ENCODE peak calls at places on chromosomes 7 and 10, in six cellular contexts. E is left lobe of liver, D is GM12865, F is COR-L47, V is AG04449, N is dorsolateral prefrontal cortex. C is an unnamed sample.

GRCh38 chr7:47478926-47479791 is 102.8 kb downstream of the TNS3 start:
- DNase-seq in E (no peak), D (no peak), F (no peak), V (no peak), N (no peak), C (no peak)

GRCh38 chr10:20608503-20608902 is 288.6 kb downstream of the NEBL start:
- DNase-seq in E (no peak), D (no peak), F (no peak), V (no peak), N (no peak), C (no peak)

GRCh38 chr10:99917963-99918825 is 91.6 kb downstream of the DNMBP start:
- DNase-seq in E (peak; percentile 52), D (peak; percentile 23), F (no peak), V (no peak), N (no peak), C (no peak)

GRCh38 chr7:130210181-130210935 is 2.7 kb downstream of the SSMEM1 start:
- DNase-seq in E (no peak), D (no peak), F (no peak), V (no peak), N (no peak), C (no peak)

GRCh38 chr7:24732646-24733413 is 24.4 kb downstream of the GSDME start:
- DNase-seq in E (no peak), D (peak; percentile 56), F (no peak), V (no peak), N (no peak), C (no peak)

GRCh38 chr10:111648046-111648445 is 535.5 kb downstream of the GPAM start:
- DNase-seq in E (no peak), D (no peak), F (no peak), V (peak; percentile 1), N (no peak), C (no peak)

GRCh38 chr10:96368971-96369370 is 10.2 kb upstream of the OPALIN start:
- DNase-seq in E (peak; percentile 29), D (no peak), F (no peak), V (no peak), N (no peak), C (no peak)

GRCh38 chr10:119489572-119490326 is 52.8 kb downstream of the RGS10 start:
- DNase-seq in E (no peak), D (peak; percentile 72), F (peak; percentile 12), V (no peak), N (no peak), C (peak; percentile 78)

GRCh38 chr10:57716884-57717283 is 550.8 kb downstream of the IPMK start:
- DNase-seq in E (no peak), D (no peak), F (no peak), V (no peak), N (no peak), C (no peak)

GRCh38 chr7:113086431-113086888 is at the start of gene GPR85:
- DNase-seq in E (no peak), D (peak; percentile 30), F (peak; percentile 51), V (no peak), N (peak; percentile 38), C (peak; percentile 79)

GRCh38 chr7:47950714-47951113 is 2.4 kb upstream of the PKD1L1 start:
- DNase-seq in E (no peak), D (no peak), F (peak; percentile 21), V (no peak), N (no peak), C (peak; percentile 68)

GRCh38 chr10:97601268-97602215 is 12.0 kb downstream of the C10orf62 start:
- DNase-seq in E (no peak), D (no peak), F (no peak), V (no peak), N (no peak), C (no peak)

GRCh38 chr7:77799078-77799964 is 748 bp downstream of the PHTF2 start:
- DNase-seq in E (no peak), D (peak; percentile 39), F (peak; percentile 12), V (no peak), N (no peak), C (peak; percentile 75)

GRCh38 chr7:22563621-22564241 is 63.7 kb upstream of the STEAP1B start:
- DNase-seq in E (no peak), D (peak; percentile 76), F (no peak), V (no peak), N (no peak), C (peak; percentile 25)

GRCh38 chr7:81714306-81714705 is 55.5 kb downstream of the HGF start:
- DNase-seq in E (no peak), D (no peak), F (no peak), V (no peak), N (no peak), C (no peak)

GRCh38 chr10:132187421-132188138 is 832 bp downstream of the DPYSL4 start:
- DNase-seq in E (no peak), D (no peak), F (no peak), V (no peak), N (no peak), C (no peak)

GRCh38 chr7:158885624-158886023 is 29.3 kb downstream of the DYNC2I1 start:
- DNase-seq in E (no peak), D (no peak), F (peak; percentile 20), V (no peak), N (no peak), C (no peak)

GRCh38 chr10:32985341-32985764 is 27.3 kb upstream of the ITGB1 start:
- DNase-seq in E (no peak), D (no peak), F (no peak), V (no peak), N (no peak), C (no peak)

GRCh38 chr10:132495231-132495630 is 42.4 kb upstream of the INPP5A start:
- DNase-seq in E (no peak), D (no peak), F (no peak), V (no peak), N (no peak), C (no peak)

GRCh38 chr7:130921391-130922180 is 187.6 kb upstream of the KLF14 start:
- DNase-seq in E (no peak), D (no peak), F (no peak), V (no peak), N (peak; percentile 46), C (no peak)

GRCh38 chr10:26445411-26446031 is 7.4 kb downstream of the APBB1IP start:
- DNase-seq in E (no peak), D (no peak), F (no peak), V (no peak), N (no peak), C (no peak)

GRCh38 chr10:64093304-64093703 is 572.1 kb downstream of the REEP3 start:
- DNase-seq in E (no peak), D (no peak), F (no peak), V (no peak), N (no peak), C (no peak)

GRCh38 chr10:113268186-113268585 is 284.7 kb upstream of the HABP2 start:
- DNase-seq in E (no peak), D (no peak), F (no peak), V (no peak), N (no peak), C (no peak)

GRCh38 chr7:90404777-90405176 is 1.5 kb downstream of the CLDN12 start:
- DNase-seq in E (no peak), D (no peak), F (no peak), V (no peak), N (no peak), C (no peak)

GRCh38 chr10:25699631-25700030 is 234.4 kb upstream of the MYO3A start:
- DNase-seq in E (no peak), D (no peak), F (no peak), V (no peak), N (no peak), C (no peak)

GRCh38 chr7:130144632-130145171 is 60.5 kb downstream of the TMEM209 start:
- DNase-seq in E (no peak), D (no peak), F (peak; percentile 42), V (peak; percentile 47), N (no peak), C (peak; percentile 66)

GRCh38 chr7:1698221-1698620 is 28.1 kb downstream of the ELFN1 start:
- DNase-seq in E (peak; percentile 12), D (no peak), F (no peak), V (no peak), N (peak; percentile 8), C (peak; percentile 29)

GRCh38 chr10:50281967-50282522 is 30.7 kb upstream of the ASAH2 start:
- DNase-seq in E (no peak), D (no peak), F (no peak), V (no peak), N (no peak), C (no peak)

GRCh38 chr7:157663061-157663863 is 326.5 kb downstream of the DNAJB6 start:
- DNase-seq in E (no peak), D (no peak), F (peak; percentile 52), V (no peak), N (no peak), C (no peak)